ENCODE peak calls at places on chromosomes 1 and 21, in eight cellular contexts. One of them, this sample, is unnamed.

GRCh38 chr1:106937104-106937503 is 119.4 kb upstream of the PRMT6 start:
- DNase-seq in PC-3: peak; percentile 96
- DNase-seq in CD4-positive, alpha-beta T cell: no peak
- DNase-seq in CD8-positive, alpha-beta T cell: no peak
- DNase-seq in brain microvascular endothelial cell: peak; percentile 95
- DNase-seq in neural progenitor cell: no peak
- DNase-seq in uterus: no peak
- DNase-seq in testis: no peak
- DNase-seq in this sample: no peak

GRCh38 chr1:46221749-46222148 is 18.6 kb downstream of the LURAP1 start:
- DNase-seq in PC-3: no peak
- DNase-seq in CD4-positive, alpha-beta T cell: no peak
- DNase-seq in CD8-positive, alpha-beta T cell: no peak
- DNase-seq in brain microvascular endothelial cell: no peak
- DNase-seq in neural progenitor cell: peak; percentile 79
- DNase-seq in uterus: no peak
- DNase-seq in testis: peak; percentile 53
- DNase-seq in this sample: no peak

GRCh38 chr1:40830419-40830943 is 31.7 kb downstream of the CITED4 start:
- DNase-seq in PC-3: no peak
- DNase-seq in CD4-positive, alpha-beta T cell: no peak
- DNase-seq in CD8-positive, alpha-beta T cell: no peak
- DNase-seq in brain microvascular endothelial cell: no peak
- DNase-seq in neural progenitor cell: no peak
- DNase-seq in uterus: no peak
- DNase-seq in testis: no peak
- DNase-seq in this sample: no peak

GRCh38 chr1:86517336-86517735 is 29.5 kb upstream of the CLCA4 start:
- DNase-seq in PC-3: peak; percentile 76
- DNase-seq in CD4-positive, alpha-beta T cell: no peak
- DNase-seq in CD8-positive, alpha-beta T cell: no peak
- DNase-seq in brain microvascular endothelial cell: no peak
- DNase-seq in neural progenitor cell: no peak
- DNase-seq in uterus: no peak
- DNase-seq in testis: no peak
- DNase-seq in this sample: no peak

GRCh38 chr1:27233677-27234053 is 767 bp upstream of the WDTC1 start:
- DNase-seq in PC-3: no peak
- DNase-seq in CD4-positive, alpha-beta T cell: no peak
- DNase-seq in CD8-positive, alpha-beta T cell: peak; percentile 20
- DNase-seq in brain microvascular endothelial cell: no peak
- DNase-seq in neural progenitor cell: no peak
- DNase-seq in uterus: peak; percentile 24
- DNase-seq in testis: peak; percentile 24
- DNase-seq in this sample: no peak

GRCh38 chr1:36818771-36819170 is 215.5 kb downstream of the GRIK3 start:
- DNase-seq in PC-3: no peak
- DNase-seq in CD4-positive, alpha-beta T cell: no peak
- DNase-seq in CD8-positive, alpha-beta T cell: no peak
- DNase-seq in brain microvascular endothelial cell: no peak
- DNase-seq in neural progenitor cell: no peak
- DNase-seq in uterus: no peak
- DNase-seq in testis: no peak
- DNase-seq in this sample: no peak

GRCh38 chr1:112397051-112397471 is 1.0 kb downstream of the CTTNBP2NL start:
- DNase-seq in PC-3: peak; percentile 42
- DNase-seq in CD4-positive, alpha-beta T cell: no peak
- DNase-seq in CD8-positive, alpha-beta T cell: no peak
- DNase-seq in brain microvascular endothelial cell: no peak
- DNase-seq in neural progenitor cell: no peak
- DNase-seq in uterus: no peak
- DNase-seq in testis: no peak
- DNase-seq in this sample: no peak

GRCh38 chr1:43843684-43844083 is 89.9 kb upstream of the ARTN start:
- DNase-seq in PC-3: no peak
- DNase-seq in CD4-positive, alpha-beta T cell: no peak
- DNase-seq in CD8-positive, alpha-beta T cell: no peak
- DNase-seq in brain microvascular endothelial cell: no peak
- DNase-seq in neural progenitor cell: no peak
- DNase-seq in uterus: no peak
- DNase-seq in testis: no peak
- DNase-seq in this sample: no peak

GRCh38 chr1:78101514-78101913 is 55.7 kb downstream of the GIPC2 start:
- DNase-seq in PC-3: peak; percentile 93
- DNase-seq in CD4-positive, alpha-beta T cell: no peak
- DNase-seq in CD8-positive, alpha-beta T cell: no peak
- DNase-seq in brain microvascular endothelial cell: peak; percentile 94
- DNase-seq in neural progenitor cell: no peak
- DNase-seq in uterus: peak; percentile 46
- DNase-seq in testis: peak; percentile 68
- DNase-seq in this sample: no peak

GRCh38 chr1:115430717-115431116 is 92.7 kb upstream of the NGF start:
- DNase-seq in PC-3: peak; percentile 95
- DNase-seq in CD4-positive, alpha-beta T cell: no peak
- DNase-seq in CD8-positive, alpha-beta T cell: no peak
- DNase-seq in brain microvascular endothelial cell: peak; percentile 97
- DNase-seq in neural progenitor cell: no peak
- DNase-seq in uterus: peak; percentile 29
- DNase-seq in testis: no peak
- DNase-seq in this sample: no peak

GRCh38 chr1:43067856-43068751 is 104.0 kb downstream of the EBNA1BP2 start:
- DNase-seq in PC-3: no peak
- DNase-seq in CD4-positive, alpha-beta T cell: no peak
- DNase-seq in CD8-positive, alpha-beta T cell: no peak
- DNase-seq in brain microvascular endothelial cell: no peak
- DNase-seq in neural progenitor cell: peak; percentile 39
- DNase-seq in uterus: no peak
- DNase-seq in testis: no peak
- DNase-seq in this sample: no peak

GRCh38 chr21:37870229-37870628 is 46.0 kb downstream of the KCNJ6 start:
- DNase-seq in PC-3: no peak
- DNase-seq in CD4-positive, alpha-beta T cell: no peak
- DNase-seq in CD8-positive, alpha-beta T cell: no peak
- DNase-seq in brain microvascular endothelial cell: no peak
- DNase-seq in neural progenitor cell: no peak
- DNase-seq in uterus: no peak
- DNase-seq in testis: no peak
- DNase-seq in this sample: no peak

GRCh38 chr1:179817056-179817455 is 60.5 kb downstream of the TOR1AIP2 start:
- DNase-seq in PC-3: no peak
- DNase-seq in CD4-positive, alpha-beta T cell: no peak
- DNase-seq in CD8-positive, alpha-beta T cell: no peak
- DNase-seq in brain microvascular endothelial cell: no peak
- DNase-seq in neural progenitor cell: no peak
- DNase-seq in uterus: no peak
- DNase-seq in testis: no peak
- DNase-seq in this sample: no peak

GRCh38 chr1:30757196-30757949 is at the start of gene LAPTM5:
- DNase-seq in PC-3: no peak
- DNase-seq in CD4-positive, alpha-beta T cell: peak; percentile 64
- DNase-seq in CD8-positive, alpha-beta T cell: peak; percentile 56
- DNase-seq in brain microvascular endothelial cell: peak; percentile 27
- DNase-seq in neural progenitor cell: no peak
- DNase-seq in uterus: no peak
- DNase-seq in testis: peak; percentile 33
- DNase-seq in this sample: peak; percentile 43

GRCh38 chr1:51326839-51327238 is 3.5 kb downstream of the TTC39A start:
- DNase-seq in PC-3: no peak
- DNase-seq in CD4-positive, alpha-beta T cell: no peak
- DNase-seq in CD8-positive, alpha-beta T cell: no peak
- DNase-seq in brain microvascular endothelial cell: no peak
- DNase-seq in neural progenitor cell: no peak
- DNase-seq in uterus: no peak
- DNase-seq in testis: no peak
- DNase-seq in this sample: no peak

GRCh38 chr1:33624991-33625870 is 152.8 kb downstream of the ZSCAN20 start:
- DNase-seq in PC-3: no peak
- DNase-seq in CD4-positive, alpha-beta T cell: no peak
- DNase-seq in CD8-positive, alpha-beta T cell: no peak
- DNase-seq in brain microvascular endothelial cell: no peak
- DNase-seq in neural progenitor cell: no peak
- DNase-seq in uterus: no peak
- DNase-seq in testis: peak; percentile 61
- DNase-seq in this sample: no peak

GRCh38 chr1:178393370-178393769 is 103.4 kb downstream of the CLEC20A start:
- DNase-seq in PC-3: no peak
- DNase-seq in CD4-positive, alpha-beta T cell: no peak
- DNase-seq in CD8-positive, alpha-beta T cell: no peak
- DNase-seq in brain microvascular endothelial cell: no peak
- DNase-seq in neural progenitor cell: no peak
- DNase-seq in uterus: no peak
- DNase-seq in testis: no peak
- DNase-seq in this sample: no peak

GRCh38 chr1:22489278-22489677 is 37.6 kb downstream of the ZBTB40 start:
- DNase-seq in PC-3: no peak
- DNase-seq in CD4-positive, alpha-beta T cell: no peak
- DNase-seq in CD8-positive, alpha-beta T cell: no peak
- DNase-seq in brain microvascular endothelial cell: no peak
- DNase-seq in neural progenitor cell: no peak
- DNase-seq in uterus: no peak
- DNase-seq in testis: no peak
- DNase-seq in this sample: no peak

GRCh38 chr1:160066829-160067720 is 2.9 kb downstream of the KCNJ10 start:
- DNase-seq in PC-3: no peak
- DNase-seq in CD4-positive, alpha-beta T cell: no peak
- DNase-seq in CD8-positive, alpha-beta T cell: no peak
- DNase-seq in brain microvascular endothelial cell: no peak
- DNase-seq in neural progenitor cell: no peak
- DNase-seq in uterus: no peak
- DNase-seq in testis: no peak
- DNase-seq in this sample: no peak

GRCh38 chr1:32151319-32151787 is 28.1 kb upstream of the TXLNA start:
- DNase-seq in PC-3: no peak
- DNase-seq in CD4-positive, alpha-beta T cell: no peak
- DNase-seq in CD8-positive, alpha-beta T cell: no peak
- DNase-seq in brain microvascular endothelial cell: peak; percentile 67
- DNase-seq in neural progenitor cell: peak; percentile 55
- DNase-seq in uterus: no peak
- DNase-seq in testis: no peak
- DNase-seq in this sample: no peak

GRCh38 chr1:56200446-56200845 is 378.9 kb downstream of the PLPP3 start:
- DNase-seq in PC-3: peak; percentile 68
- DNase-seq in CD4-positive, alpha-beta T cell: no peak
- DNase-seq in CD8-positive, alpha-beta T cell: no peak
- DNase-seq in brain microvascular endothelial cell: no peak
- DNase-seq in neural progenitor cell: no peak
- DNase-seq in uterus: no peak
- DNase-seq in testis: no peak
- DNase-seq in this sample: no peak

GRCh38 chr21:45475004-45475685 is 67.1 kb downstream of the SLC19A1 start:
- DNase-seq in PC-3: no peak
- DNase-seq in CD4-positive, alpha-beta T cell: no peak
- DNase-seq in CD8-positive, alpha-beta T cell: no peak
- DNase-seq in brain microvascular endothelial cell: no peak
- DNase-seq in neural progenitor cell: no peak
- DNase-seq in uterus: no peak
- DNase-seq in testis: no peak
- DNase-seq in this sample: no peak

DNA sequence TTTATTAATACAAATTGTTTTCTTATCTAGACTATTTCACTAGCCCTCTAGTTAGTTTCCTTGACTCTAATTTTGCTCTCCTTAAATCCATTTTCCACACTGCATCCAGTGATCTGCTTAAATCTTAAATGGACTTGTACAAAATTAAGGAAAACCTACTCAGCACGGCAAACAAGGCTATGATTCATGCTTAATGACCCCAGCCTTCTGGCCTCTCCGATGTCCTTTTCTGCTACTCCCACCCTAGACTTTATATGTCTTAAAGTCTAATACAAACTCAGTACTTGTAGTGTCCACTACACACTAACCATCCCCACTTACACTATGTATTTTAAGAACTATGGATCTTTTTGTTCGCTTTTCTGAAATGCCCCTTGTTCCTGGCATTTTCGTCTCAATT is 2.2 kb downstream of the TMED5 start:
- DNase-seq in PC-3: peak; percentile 37
- DNase-seq in CD4-positive, alpha-beta T cell: no peak
- DNase-seq in CD8-positive, alpha-beta T cell: no peak
- DNase-seq in brain microvascular endothelial cell: no peak
- DNase-seq in neural progenitor cell: no peak
- DNase-seq in uterus: no peak
- DNase-seq in testis: no peak
- DNase-seq in this sample: no peak
- H3K27ac ChIP-seq in PC-3: peak overlapping the region; percentile 98
- H3K27ac ChIP-seq in CD4-positive, alpha-beta T cell: no peak overlapping the region
- H3K27ac ChIP-seq in CD8-positive, alpha-beta T cell: no peak overlapping the region
- H3K27ac ChIP-seq in brain microvascular endothelial cell: peak overlapping the region; percentile 90
- H3K27ac ChIP-seq in neural progenitor cell: no peak overlapping the region
- H3K27ac ChIP-seq in uterus: no peak overlapping the region
- H3K27ac ChIP-seq in testis: no peak overlapping the region
- H3K27ac ChIP-seq in this sample: peak overlapping the region; percentile 93

GRCh38 chr1:174916846-174917245 is 82.9 kb upstream of the CACYBP start:
- DNase-seq in PC-3: no peak
- DNase-seq in CD4-positive, alpha-beta T cell: no peak
- DNase-seq in CD8-positive, alpha-beta T cell: no peak
- DNase-seq in brain microvascular endothelial cell: no peak
- DNase-seq in neural progenitor cell: no peak
- DNase-seq in uterus: no peak
- DNase-seq in testis: no peak
- DNase-seq in this sample: no peak

GRCh38 chr1:174913225-174913903 is 86.4 kb upstream of the CACYBP start:
- DNase-seq in PC-3: no peak
- DNase-seq in CD4-positive, alpha-beta T cell: no peak
- DNase-seq in CD8-positive, alpha-beta T cell: no peak
- DNase-seq in brain microvascular endothelial cell: no peak
- DNase-seq in neural progenitor cell: no peak
- DNase-seq in uterus: no peak
- DNase-seq in testis: no peak
- DNase-seq in this sample: no peak

GRCh38 chr1:174912243-174912642 is 87.5 kb upstream of the CACYBP start:
- DNase-seq in PC-3: no peak
- DNase-seq in CD4-positive, alpha-beta T cell: no peak
- DNase-seq in CD8-positive, alpha-beta T cell: no peak
- DNase-seq in brain microvascular endothelial cell: no peak
- DNase-seq in neural progenitor cell: no peak
- DNase-seq in uterus: no peak
- DNase-seq in testis: no peak
- DNase-seq in this sample: no peak

GRCh38 chr1:174911626-174912025 is 88.1 kb upstream of the CACYBP start:
- DNase-seq in PC-3: no peak
- DNase-seq in CD4-positive, alpha-beta T cell: no peak
- DNase-seq in CD8-positive, alpha-beta T cell: no peak
- DNase-seq in brain microvascular endothelial cell: no peak
- DNase-seq in neural progenitor cell: no peak
- DNase-seq in uterus: no peak
- DNase-seq in testis: no peak
- DNase-seq in this sample: no peak
- H3K27ac ChIP-seq in PC-3: no peak overlapping the region
- H3K27ac ChIP-seq in CD4-positive, alpha-beta T cell: no peak overlapping the region
- H3K27ac ChIP-seq in CD8-positive, alpha-beta T cell: no peak overlapping the region
- H3K27ac ChIP-seq in brain microvascular endothelial cell: no peak overlapping the region
- H3K27ac ChIP-seq in neural progenitor cell: no peak overlapping the region
- H3K27ac ChIP-seq in uterus: no peak overlapping the region
- H3K27ac ChIP-seq in testis: no peak overlapping the region
- H3K27ac ChIP-seq in this sample: no peak overlapping the region

GRCh38 chr1:39788426-39788757 is 273 bp downstream of the BMP8B start:
- DNase-seq in PC-3: no peak
- DNase-seq in CD4-positive, alpha-beta T cell: no peak
- DNase-seq in CD8-positive, alpha-beta T cell: no peak
- DNase-seq in brain microvascular endothelial cell: no peak
- DNase-seq in neural progenitor cell: no peak
- DNase-seq in uterus: no peak
- DNase-seq in testis: no peak
- DNase-seq in this sample: no peak
- H3K27ac ChIP-seq in PC-3: no peak overlapping the region
- H3K27ac ChIP-seq in CD4-positive, alpha-beta T cell: no peak overlapping the region
- H3K27ac ChIP-seq in CD8-positive, alpha-beta T cell: no peak overlapping the region
- H3K27ac ChIP-seq in brain microvascular endothelial cell: no peak overlapping the region
- H3K27ac ChIP-seq in neural progenitor cell: no peak overlapping the region
- H3K27ac ChIP-seq in uterus: no peak overlapping the region
- H3K27ac ChIP-seq in testis: no peak overlapping the region
- H3K27ac ChIP-seq in this sample: no peak overlapping the region

GRCh38 chr1:202569393-202570322 is 140.6 kb downstream of the SYT2 start:
- DNase-seq in PC-3: no peak
- DNase-seq in CD4-positive, alpha-beta T cell: no peak
- DNase-seq in CD8-positive, alpha-beta T cell: no peak
- DNase-seq in brain microvascular endothelial cell: no peak
- DNase-seq in neural progenitor cell: no peak
- DNase-seq in uterus: no peak
- DNase-seq in testis: no peak
- DNase-seq in this sample: no peak
- H3K27ac ChIP-seq in PC-3: no peak overlapping the region
- H3K27ac ChIP-seq in CD4-positive, alpha-beta T cell: no peak overlapping the region
- H3K27ac ChIP-seq in CD8-positive, alpha-beta T cell: no peak overlapping the region
- H3K27ac ChIP-seq in brain microvascular endothelial cell: no peak overlapping the region
- H3K27ac ChIP-seq in neural progenitor cell: no peak overlapping the region
- H3K27ac ChIP-seq in uterus: peak overlapping the region; percentile 87
- H3K27ac ChIP-seq in testis: no peak overlapping the region
- H3K27ac ChIP-seq in this sample: peak overlapping the region; percentile 9